ENCODE peak calls at places on chromosomes 13 and 19, in nine cellular contexts. A is stimulated activated CD8-positive, alpha-beta memory T cell treated with anti-CD3 and anti-CD28 coated beads, Interleukin-7, amount 100 ng/mL, for 1 hour; P is cardiac fibroblast; O is HCT116; C is ELF-1; F is amniotic epithelial cell; T is hepatocyte; R is GDM1; J is RPMI7951. H is an unnamed sample.

GRCh38 chr19:54478677-54479266 is 5.7 kb upstream of the CDC42EP5 start:
- DNase-seq in R (peak; percentile 23), P (peak; percentile 63), T (peak; percentile 75), J (peak; percentile 42), O (peak; percentile 53), A (no peak), F (peak; percentile 58), C (peak; percentile 54), H (no peak)

GRCh38 chr19:53195265-53195879 is 2.2 kb upstream of the ZNF665 start:
- DNase-seq in O (peak; percentile 42), T (peak; percentile 90), F (peak; percentile 76), P (peak; percentile 89), C (peak; percentile 91), J (peak; percentile 83), R (peak; percentile 73), A (peak; percentile 41), H (peak; percentile 20)

GRCh38 chr13:29402168-29402621 is 193.3 kb downstream of the SLC7A1 start:
- DNase-seq in A (no peak), T (peak; percentile 65), R (no peak), J (peak; percentile 40), F (peak; percentile 81), P (peak; percentile 9), C (no peak), O (no peak), H (no peak)

GRCh38 chr19:6271251-6271650 is 8.5 kb downstream of the MLLT1 start:
- DNase-seq in O (no peak), C (peak; percentile 40), F (peak; percentile 48), A (no peak), R (no peak), J (no peak), T (no peak), P (peak; percentile 42), H (no peak)

GRCh38 chr13:98525452-98525851 is 51.5 kb downstream of the STK24 start:
- DNase-seq in C (no peak), O (no peak), T (no peak), F (no peak), A (no peak), P (no peak), J (no peak), R (no peak), H (no peak)

GRCh38 chr13:21767032-21767431 is 96.2 kb downstream of the FGF9 start:
- DNase-seq in R (no peak), C (peak; percentile 10), O (no peak), F (no peak), A (no peak), P (no peak), T (no peak), J (no peak), H (no peak)

GRCh38 chr13:42041684-42042035 is 6.8 kb upstream of the DGKH start:
- DNase-seq in C (peak; percentile 73), T (peak; percentile 83), R (no peak), O (no peak), A (no peak), F (peak; percentile 63), P (peak; percentile 80), J (peak; percentile 61), H (peak; percentile 27)

GRCh38 chr13:98972627-98973026 is 5.2 kb downstream of the DOCK9 start:
- DNase-seq in O (peak; percentile 78), R (no peak), J (peak; percentile 82), C (peak; percentile 72), F (peak; percentile 56), T (no peak), P (peak; percentile 64), A (no peak), H (no peak)

GRCh38 chr19:33396701-33397535 is 23.4 kb downstream of the CEBPG start:
- DNase-seq in P (peak; percentile 48), T (no peak), F (no peak), R (no peak), J (no peak), A (no peak), C (peak; percentile 58), O (no peak), H (no peak)

H was measured in NCI-H460.